ENCODE peak calls at places on chromosomes 11 and 22, in ten cellular contexts. A is brain microvascular endothelial cell; O is HFFc6; E is tibial nerve; L is fibroblast of lung; F is hippocampal formation; M is effector memory CD4-positive, alpha-beta T cell; R is activated naive CD8-positive, alpha-beta T cell treated with anti-CD3 and anti-CD28 coated beads, Interleukin-2, amount 50 U/mL, for 24 hours; T is mesothelial cell of epicardium; Q is Caco-2. B is an unnamed sample.

GRCh38 chr22:44144046-44144569 is 36.6 kb upstream of the PARVG start:
- DNase-seq in A (no peak), O (no peak), E (no peak), L (no peak), F (no peak), M (no peak), R (no peak), T (no peak), Q (no peak), B (no peak)

GRCh38 chr11:62324738-62325556 is 12.3 kb upstream of the ASRGL1 start:
- DNase-seq in A (peak), O (peak), E (peak), L (peak), F (no peak), M (no peak), R (peak), T (no peak), Q (peak), B (no peak)

GRCh38 chr22:33896801-33897620 is 23.3 kb downstream of the LARGE1 start:
- DNase-seq in A (no peak), O (no peak), E (no peak), L (no peak), F (no peak), M (no peak), R (no peak), T (no peak), Q (no peak), B (no peak)

GRCh38 chr22:35971418-35972119 is 57.1 kb downstream of the RBFOX2 start:
- DNase-seq in A (peak), O (peak), E (peak), L (peak), F (no peak), M (no peak), R (no peak), T (no peak), Q (no peak), B (no peak)

GRCh38 chr11:69546735-69547370 is 65.4 kb downstream of the LINC01488 start:
- DNase-seq in A (no peak), O (no peak), E (no peak), L (no peak), F (no peak), M (no peak), R (peak), T (no peak), Q (no peak), B (no peak)

GRCh38 chr11:1647901-1648721 is 18.5 kb downstream of the KRTAP5-5 start:
- DNase-seq in A (no peak), O (no peak), E (no peak), L (no peak), F (no peak), M (no peak), R (no peak), T (no peak), Q (no peak), B (no peak)

GRCh38 chr11:110966131-110966530 is 253.9 kb upstream of the ARHGAP20 start:
- DNase-seq in A (no peak), O (no peak), E (no peak), L (peak), F (no peak), M (no peak), R (no peak), T (no peak), Q (no peak), B (no peak)

GRCh38 chr11:11770921-11771484 is 70.8 kb upstream of the USP47 start:
- DNase-seq in A (no peak), O (no peak), E (no peak), L (no peak), F (no peak), M (no peak), R (no peak), T (no peak), Q (no peak), B (no peak)

GRCh38 chr11:18650859-18651557 is 16.9 kb upstream of the SPTY2D1 start:
- DNase-seq in A (peak), O (peak), E (peak), L (peak), F (no peak), M (peak), R (peak), T (no peak), Q (peak), B (no peak)

GRCh38 chr22:31748490-31748889 is 1.4 kb downstream of the PRR14L start:
- DNase-seq in A (no peak), O (peak), E (no peak), L (no peak), F (no peak), M (no peak), R (no peak), T (no peak), Q (no peak), B (no peak)

GRCh38 chr22:35663371-35663770 is 15.1 kb downstream of the APOL6 start:
- DNase-seq in A (no peak), O (no peak), E (no peak), L (peak), F (no peak), M (no peak), R (no peak), T (no peak), Q (no peak), B (no peak)